ENCODE peak calls at places on chromosome 12, in seven cellular contexts. One of them, this sample, is unnamed.

GRCh38 chr12:4984344-4984743 is 59.3 kb upstream of the KCNA5 start:
- DNase-seq in cardiac fibroblast: no peak
- DNase-seq in keratinocyte: no peak
- DNase-seq in bronchial epithelial cell: no peak
- DNase-seq in A549: no peak
- DNase-seq in pancreas: no peak
- DNase-seq in lower lobe of right lung: no peak
- DNase-seq in this sample: no peak

GRCh38 chr12:101181776-101182175 is 28.3 kb downstream of the SLC5A8 start:
- DNase-seq in A549: no peak
- DNase-seq in cardiac fibroblast: no peak
- DNase-seq in lower lobe of right lung: no peak
- DNase-seq in bronchial epithelial cell: no peak
- DNase-seq in pancreas: no peak
- DNase-seq in keratinocyte: no peak
- DNase-seq in this sample: no peak

GRCh38 chr12:57452937-57453509 is 2.1 kb upstream of the INHBE start:
- DNase-seq in A549: peak; percentile 84
- DNase-seq in bronchial epithelial cell: peak; percentile 59
- DNase-seq in lower lobe of right lung: peak; percentile 83
- DNase-seq in cardiac fibroblast: peak; percentile 84
- DNase-seq in pancreas: peak; percentile 47
- DNase-seq in keratinocyte: no peak
- DNase-seq in this sample: peak; percentile 87

GRCh38 chr12:14756331-14757143 is 46.7 kb downstream of the WBP11 start:
- DNase-seq in lower lobe of right lung: peak; percentile 49
- DNase-seq in A549: peak; percentile 33
- DNase-seq in cardiac fibroblast: no peak
- DNase-seq in keratinocyte: no peak
- DNase-seq in bronchial epithelial cell: no peak
- DNase-seq in pancreas: no peak
- DNase-seq in this sample: no peak

GRCh38 chr12:117207675-117208074 is 17.4 kb upstream of the FBXO21 start:
- DNase-seq in keratinocyte: no peak
- DNase-seq in cardiac fibroblast: no peak
- DNase-seq in bronchial epithelial cell: no peak
- DNase-seq in lower lobe of right lung: no peak
- DNase-seq in pancreas: no peak
- DNase-seq in A549: no peak
- DNase-seq in this sample: no peak

GRCh38 chr12:16063728-16064127 is 152.6 kb downstream of the DERA start:
- DNase-seq in keratinocyte: no peak
- DNase-seq in A549: peak; percentile 20
- DNase-seq in pancreas: no peak
- DNase-seq in cardiac fibroblast: peak; percentile 39
- DNase-seq in bronchial epithelial cell: no peak
- DNase-seq in lower lobe of right lung: no peak
- DNase-seq in this sample: no peak

GRCh38 chr12:26047401-26048226 is 77.2 kb downstream of the BHLHE41 start:
- DNase-seq in lower lobe of right lung: no peak
- DNase-seq in bronchial epithelial cell: no peak
- DNase-seq in cardiac fibroblast: no peak
- DNase-seq in A549: no peak
- DNase-seq in pancreas: no peak
- DNase-seq in keratinocyte: no peak
- DNase-seq in this sample: no peak

GRCh38 chr12:19093218-19093617 is 36.3 kb upstream of the PLEKHA5 start:
- DNase-seq in lower lobe of right lung: no peak
- DNase-seq in A549: no peak
- DNase-seq in pancreas: no peak
- DNase-seq in keratinocyte: no peak
- DNase-seq in cardiac fibroblast: peak; percentile 7
- DNase-seq in bronchial epithelial cell: no peak
- DNase-seq in this sample: no peak

GRCh38 chr12:74412607-74413230 is 124.9 kb upstream of the ATXN7L3B start:
- DNase-seq in lower lobe of right lung: no peak
- DNase-seq in pancreas: no peak
- DNase-seq in bronchial epithelial cell: peak; percentile 32
- DNase-seq in cardiac fibroblast: peak; percentile 19
- DNase-seq in A549: peak; percentile 39
- DNase-seq in keratinocyte: no peak
- DNase-seq in this sample: no peak

DNA sequence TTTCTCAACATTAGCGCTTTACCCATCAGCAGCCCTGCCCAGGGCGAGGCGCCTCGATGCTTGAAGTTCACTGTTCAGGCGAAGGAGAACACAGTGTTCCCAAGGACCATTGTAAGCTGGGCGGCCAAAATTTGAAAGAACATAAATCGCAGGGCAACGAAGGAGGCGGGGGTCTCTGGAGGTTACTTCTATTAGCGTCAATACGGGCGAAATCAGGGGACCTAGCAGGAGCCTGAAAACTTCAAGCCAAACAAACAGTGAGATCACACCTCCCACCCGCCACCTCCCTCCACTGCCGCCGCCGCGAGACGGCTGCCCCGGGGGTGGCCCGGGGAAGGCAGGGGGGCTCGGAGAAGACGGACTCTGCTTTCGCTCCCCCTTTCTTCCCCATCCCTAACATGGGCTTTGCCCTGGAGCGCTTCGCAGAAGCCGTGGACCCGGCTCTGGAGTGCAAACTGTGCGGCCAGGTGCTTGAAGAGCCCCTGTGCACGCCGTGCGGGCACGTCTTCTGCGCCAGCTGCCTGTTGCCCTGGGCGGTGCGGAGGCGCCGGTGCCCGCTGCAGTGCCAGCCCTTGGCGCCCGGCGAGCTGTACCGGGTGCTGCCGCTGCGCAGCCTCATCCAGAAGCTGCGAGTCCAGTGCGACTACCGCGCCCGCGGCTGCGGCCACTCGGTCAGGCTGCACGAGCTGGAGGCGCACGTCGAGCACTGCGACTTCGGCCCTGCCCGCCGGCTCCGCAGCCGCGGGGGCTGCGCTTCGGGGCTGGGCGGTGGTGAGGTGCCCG is at the start of gene PDZRN4:
- DNase-seq in cardiac fibroblast: no peak
- DNase-seq in lower lobe of right lung: peak; percentile 46
- DNase-seq in A549: peak; percentile 25
- DNase-seq in keratinocyte: no peak
- DNase-seq in bronchial epithelial cell: no peak
- DNase-seq in pancreas: no peak
- DNase-seq in this sample: no peak
- H3K4me3 ChIP-seq in cardiac fibroblast: no peak within 1 kb of the TSS
- H3K4me3 ChIP-seq in lower lobe of right lung: peak within 1 kb of the TSS; percentile 43
- H3K4me3 ChIP-seq in A549: peak within 1 kb of the TSS; percentile 41
- H3K4me3 ChIP-seq in keratinocyte: no peak within 1 kb of the TSS
- H3K4me3 ChIP-seq in bronchial epithelial cell: no peak within 1 kb of the TSS
- H3K4me3 ChIP-seq in pancreas: no peak within 1 kb of the TSS
- H3K4me3 ChIP-seq in this sample: peak within 1 kb of the TSS; percentile 51

GRCh38 chr12:29309320-29309902 is 71.6 kb downstream of the ERGIC2 start:
- DNase-seq in pancreas: no peak
- DNase-seq in cardiac fibroblast: peak; percentile 61
- DNase-seq in keratinocyte: no peak
- DNase-seq in bronchial epithelial cell: peak; percentile 12
- DNase-seq in lower lobe of right lung: no peak
- DNase-seq in A549: peak; percentile 34
- DNase-seq in this sample: no peak
- TF ChIP-seq CTCF in pancreas: no peak
- TF ChIP-seq CTCF in cardiac fibroblast: peak; percentile 50
- TF ChIP-seq CTCF in keratinocyte: peak; percentile 27
- TF ChIP-seq CTCF in bronchial epithelial cell: peak; percentile 29
- TF ChIP-seq CTCF in lower lobe of right lung: no peak
- TF ChIP-seq CTCF in A549: peak; percentile 56
- TF ChIP-seq CTCF in this sample: no peak

DNA sequence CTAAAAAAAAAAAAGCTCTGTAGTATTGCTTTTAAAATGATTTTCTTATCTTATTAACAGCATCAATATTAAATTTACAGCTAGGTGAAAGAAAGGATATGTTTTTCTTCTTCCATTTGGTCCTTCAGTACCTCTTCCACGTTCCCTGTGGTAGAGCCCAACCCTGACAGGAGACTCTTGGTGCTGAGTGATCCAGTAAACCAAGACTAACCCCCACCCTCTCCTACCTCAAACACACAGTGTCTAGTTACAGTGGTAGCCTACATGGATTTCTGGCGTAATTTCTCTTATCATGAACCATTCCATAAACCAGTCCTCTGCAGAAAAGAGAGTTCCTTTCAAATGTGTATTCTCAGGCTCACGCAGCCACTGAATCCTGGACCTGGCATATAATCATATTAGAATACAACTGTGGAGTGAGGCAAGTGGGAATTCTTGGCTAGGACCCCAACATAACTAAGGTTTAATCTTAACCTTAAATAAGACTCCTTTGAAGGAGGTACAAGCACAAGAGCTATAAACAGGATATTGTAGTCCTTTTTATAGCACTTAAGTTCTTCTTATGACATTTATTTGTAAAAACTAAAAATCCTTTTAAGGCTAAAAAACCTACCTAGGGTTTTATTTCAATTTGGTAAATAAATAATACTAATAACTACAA is 27.1 kb downstream of the TXNRD1 start:
- DNase-seq in lower lobe of right lung: no peak
- DNase-seq in keratinocyte: no peak
- DNase-seq in A549: no peak
- DNase-seq in bronchial epithelial cell: no peak
- DNase-seq in pancreas: no peak
- DNase-seq in cardiac fibroblast: no peak
- DNase-seq in this sample: no peak
- H3K4me3 ChIP-seq in lower lobe of right lung: no peak overlapping the region
- H3K4me3 ChIP-seq in keratinocyte: no peak overlapping the region
- H3K4me3 ChIP-seq in A549: no peak overlapping the region
- H3K4me3 ChIP-seq in bronchial epithelial cell: no peak overlapping the region
- H3K4me3 ChIP-seq in pancreas: no peak overlapping the region
- H3K4me3 ChIP-seq in cardiac fibroblast: no peak overlapping the region
- H3K4me3 ChIP-seq in this sample: no peak overlapping the region

GRCh38 chr12:41190360-41190759 is 2.2 kb downstream of the PDZRN4 start:
- DNase-seq in cardiac fibroblast: peak; percentile 1
- DNase-seq in keratinocyte: no peak
- DNase-seq in bronchial epithelial cell: peak; percentile 30
- DNase-seq in pancreas: no peak
- DNase-seq in lower lobe of right lung: no peak
- DNase-seq in A549: peak; percentile 44
- DNase-seq in this sample: no peak
- TF ChIP-seq CTCF in cardiac fibroblast: peak; percentile 24
- TF ChIP-seq CTCF in keratinocyte: peak; percentile 57
- TF ChIP-seq CTCF in bronchial epithelial cell: peak; percentile 26
- TF ChIP-seq CTCF in pancreas: no peak
- TF ChIP-seq CTCF in lower lobe of right lung: peak; percentile 29
- TF ChIP-seq CTCF in A549: peak; percentile 54
- TF ChIP-seq CTCF in this sample: peak; percentile 50

This sample was measured in heart left ventricle.